ENCODE peak calls at places on chromosomes 16 and 17, in four cellular contexts. P is neural progenitor cell, W is PC-3, Z is MM.1S. K is an unnamed sample. For H3K27me3, the result is how much of the 10 kb centered on the place peaks cover.

GRCh38 chr16:68526143-68526781 is 12.8 kb upstream of the ZFP90 start:
- DNase-seq in W (no peak), Z (no peak), P (no peak), K (no peak)

GRCh38 chr17:47978324-47978723 is 7.4 kb downstream of the CDK5RAP3 start:
- DNase-seq in P (peak), Z (peak), W (peak), K (peak)

GRCh38 chr16:84795338-84796053 is 24.3 kb upstream of the CRISPLD2 start:
- DNase-seq in Z (no peak), W (no peak), P (no peak), K (peak)

GRCh38 chr16:70681382-70682238 is 4.2 kb downstream of the MTSS2 start:
- DNase-seq in Z (no peak), P (no peak), W (no peak), K (no peak)

GRCh38 chr16:30406911-30407793 is at the start of gene ZNF771:
- DNase-seq in P (peak), Z (peak), W (peak), K (peak)

GRCh38 chr16:8937803-8938202 is 25.9 kb downstream of the USP7 start:
- DNase-seq in Z (no peak), P (no peak), W (peak), K (no peak)

GRCh38 chr17:2994441-2994840 is 69.0 kb downstream of the OR1D5 start:
- DNase-seq in W (no peak), Z (no peak), P (no peak), K (no peak)

GRCh38 chr16:728890-729744 is 2.2 kb downstream of the HAGHL start:
- DNase-seq in P (no peak), Z (no peak), W (no peak), K (peak)

GRCh38 chr17:11836508-11836907 is 160.8 kb downstream of the ZNF18 start:
- DNase-seq in Z (no peak), P (no peak), W (no peak), K (no peak)

GRCh38 chr16:1678500-1679098 is 520 bp downstream of the JPT2 start:
- DNase-seq in W (peak), Z (no peak), P (peak), K (peak)

GRCh38 chr16:58176608-58177346 is 21.1 kb downstream of the CSNK2A2 start:
- DNase-seq in W (no peak), P (no peak), Z (no peak), K (no peak)

GRCh38 chr17:75654176-75654575 is 12.8 kb downstream of the RECQL5 start:
- DNase-seq in W (peak), P (no peak), Z (no peak), K (no peak)

GRCh38 chr17:45370949-45371413 is 54.2 kb upstream of the MAP3K14 start:
- DNase-seq in W (peak), Z (no peak), P (no peak), K (no peak)

GRCh38 chr16:3021449-3022207 is 1.5 kb downstream of the TNFRSF12A start:
- DNase-seq in W (peak), Z (no peak), P (peak), K (peak)

DNA sequence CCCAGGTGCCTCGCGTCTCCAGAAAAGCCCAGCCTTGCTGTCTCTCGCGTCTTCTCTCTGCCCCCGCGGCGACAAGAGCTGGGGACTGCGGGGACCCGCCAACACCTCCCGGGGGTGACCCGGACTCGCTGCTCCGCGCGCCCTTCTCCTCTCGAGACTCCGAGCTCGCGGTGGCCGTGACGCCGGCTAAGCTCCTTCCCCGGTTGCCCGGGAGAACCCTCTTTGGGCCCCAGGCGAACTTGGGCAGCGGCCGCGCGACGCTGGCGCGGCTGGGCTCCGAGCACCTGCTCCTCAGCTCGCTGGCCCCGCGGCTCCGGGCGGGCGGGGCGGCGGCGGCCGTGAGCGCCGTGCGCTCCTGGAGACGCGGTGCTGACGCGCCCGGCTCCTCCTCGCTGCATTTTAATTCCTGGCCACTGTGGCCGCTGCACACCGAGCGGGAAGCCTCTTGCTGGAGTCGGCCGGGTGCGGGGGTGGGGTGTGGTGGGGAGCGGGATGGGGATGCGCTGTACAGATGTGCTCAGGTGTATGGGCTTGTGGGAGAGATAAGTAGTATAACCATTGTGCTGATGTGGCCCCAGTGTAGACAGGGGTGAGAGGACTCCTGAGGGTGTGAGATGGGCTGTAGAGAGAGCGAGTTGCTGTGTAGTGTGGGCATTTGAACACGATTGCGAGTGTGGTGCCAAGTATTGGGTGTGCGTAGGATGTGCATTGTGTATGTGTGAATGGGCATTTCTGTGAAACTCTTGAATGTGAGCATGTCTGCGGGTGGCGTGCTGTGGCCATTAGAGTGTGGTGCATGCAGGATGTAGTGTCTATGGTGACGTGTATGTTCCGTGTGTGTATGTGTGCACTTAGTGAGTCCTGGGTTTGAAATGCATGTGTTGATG is at the start of gene ASIC2:
- DNase-seq in W (peak), P (peak), Z (no peak), K (peak)
- TF ChIP-seq CTCF in W (no peak), P (peak), Z (no peak), K (no peak)

DNA sequence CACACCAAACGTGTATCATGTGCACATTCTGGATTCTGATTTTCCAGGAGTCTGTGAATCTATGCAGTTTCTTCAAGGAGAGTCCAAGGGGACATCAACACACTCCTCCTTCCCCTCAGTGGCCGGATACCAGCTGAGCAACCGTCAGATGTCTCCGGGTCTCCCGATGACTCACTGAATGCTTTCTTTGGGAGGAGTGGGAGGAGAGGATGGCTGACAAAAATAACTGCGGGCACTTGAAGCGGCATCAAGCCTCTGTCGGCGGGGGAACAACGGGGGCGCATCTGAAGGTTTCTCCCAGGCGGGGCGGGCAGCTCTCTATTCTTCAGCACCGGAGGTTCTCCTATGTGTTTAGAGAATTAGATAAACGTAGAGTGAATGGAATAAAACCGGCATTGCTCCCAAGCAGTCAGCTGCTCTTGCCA is 24.6 kb upstream of the LRRC75A start:
- DNase-seq in Z (no peak), P (peak), W (peak), K (no peak)
- TF ChIP-seq EZH2phosphoT487 in Z (no peak), P (no peak), W (no peak), K (no peak)

DNA sequence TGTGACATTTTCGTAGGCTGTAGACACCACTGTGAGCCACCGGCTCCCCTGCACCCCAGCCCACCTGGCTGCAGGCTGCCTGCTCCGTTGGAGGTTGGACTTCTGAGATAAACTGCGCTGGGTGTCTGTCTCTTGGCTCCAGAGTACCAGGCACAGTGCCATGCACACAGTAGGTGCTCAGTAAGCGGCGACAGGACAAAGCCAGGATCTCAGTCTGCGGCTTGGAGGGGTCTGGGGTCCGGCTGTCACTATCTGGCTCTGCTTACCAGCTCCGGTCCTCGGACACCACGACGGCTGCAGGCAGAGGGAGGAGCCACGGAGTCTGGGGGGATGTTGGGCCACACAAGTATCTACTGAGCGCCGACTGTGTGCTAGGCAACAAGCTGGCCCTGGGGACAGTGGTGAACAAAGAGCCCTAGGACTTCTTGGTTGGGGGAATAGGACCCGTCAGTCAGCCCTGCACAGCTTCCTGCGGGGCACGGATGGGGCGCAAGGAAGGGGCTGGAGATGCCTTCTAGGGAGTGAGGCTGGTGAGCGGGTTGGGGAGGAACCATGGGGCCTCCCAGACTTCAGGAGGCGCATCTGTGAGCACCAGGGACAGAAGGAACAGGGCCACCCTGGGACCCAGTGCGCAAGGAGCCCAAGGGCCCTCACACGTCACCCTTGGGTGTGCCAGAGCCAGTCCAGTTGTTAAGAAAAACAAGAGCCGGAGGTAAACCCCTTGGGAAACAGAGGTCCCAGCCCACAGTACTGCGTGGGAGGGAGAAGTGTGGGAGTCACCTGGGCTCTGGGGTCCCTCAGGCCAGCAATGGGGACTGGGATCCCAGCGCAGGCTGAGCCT is 17.3 kb downstream of the JPH3 start:
- DNase-seq in Z (no peak), W (no peak), P (no peak), K (no peak)
- H3K27me3 ChIP-seq in Z (under half), W (under half), P (under half), K (under half)

GRCh38 chr17:16380640-16381495 is at the start of gene UBB:
- DNase-seq in Z (peak), W (peak), P (peak), K (peak)
- TF ChIP-seq CTCF in Z (no peak), W (no peak), P (peak), K (peak)

GRCh38 chr17:64491034-64491860 is 5.6 kb downstream of the POLG2 start:
- DNase-seq in W (peak), P (peak), Z (peak), K (peak)
- TF ChIP-seq EZH2phosphoT487 in W (no peak), P (no peak), Z (no peak), K (no peak)

GRCh38 chr17:29615048-29615385 is 7.7 kb downstream of the CORO6 start:
- DNase-seq in Z (no peak), W (no peak), P (peak), K (peak)

GRCh38 chr17:29615492-29616299 is 7.0 kb downstream of the CORO6 start:
- DNase-seq in P (peak), Z (peak), W (peak), K (peak)

GRCh38 chr17:29613371-29613837 is 9.3 kb downstream of the CORO6 start:
- DNase-seq in W (no peak), P (peak), Z (peak), K (peak)

GRCh38 chr17:29613856-29614255 is 8.9 kb downstream of the CORO6 start:
- DNase-seq in P (no peak), W (no peak), Z (no peak), K (peak)

DNA sequence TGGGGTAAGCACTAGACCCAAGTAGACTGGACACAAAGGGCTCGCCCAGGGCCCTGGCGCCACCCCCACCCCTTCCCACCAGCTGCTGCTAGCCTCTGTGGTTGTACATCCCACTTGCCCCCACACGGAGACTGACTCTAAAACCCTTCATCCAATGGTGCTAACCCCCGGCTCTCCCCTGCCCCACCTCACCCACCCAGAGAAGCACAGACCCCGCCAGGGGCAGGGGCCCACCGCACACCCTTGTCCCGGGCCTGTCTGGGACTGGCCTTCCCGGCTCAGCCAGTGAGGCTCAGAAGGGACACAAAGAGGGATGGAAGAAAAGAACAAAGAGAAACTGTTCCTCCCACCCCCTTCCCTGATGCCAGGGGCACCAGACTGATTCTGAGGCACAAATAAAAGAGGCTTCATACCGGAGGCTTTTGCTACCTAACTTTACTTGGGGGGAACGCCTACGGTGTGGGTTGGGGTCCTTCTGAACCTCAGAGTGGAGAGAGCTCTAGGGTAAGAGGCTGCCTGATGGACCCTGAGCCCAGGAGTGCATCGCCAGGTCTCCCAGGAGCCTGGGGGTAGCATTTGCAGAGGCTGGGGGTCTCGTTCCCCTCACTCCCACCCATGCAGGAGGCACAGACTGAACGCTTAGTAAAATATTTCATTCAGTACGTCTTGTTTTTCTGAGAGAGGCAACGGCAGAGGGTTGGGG is 8.2 kb downstream of the CORO6 start:
- DNase-seq in Z (no peak), P (peak), W (no peak), K (peak)
- H3K27me3 ChIP-seq in Z (under half), P (half or more), W (under half), K (half or more)

DNA sequence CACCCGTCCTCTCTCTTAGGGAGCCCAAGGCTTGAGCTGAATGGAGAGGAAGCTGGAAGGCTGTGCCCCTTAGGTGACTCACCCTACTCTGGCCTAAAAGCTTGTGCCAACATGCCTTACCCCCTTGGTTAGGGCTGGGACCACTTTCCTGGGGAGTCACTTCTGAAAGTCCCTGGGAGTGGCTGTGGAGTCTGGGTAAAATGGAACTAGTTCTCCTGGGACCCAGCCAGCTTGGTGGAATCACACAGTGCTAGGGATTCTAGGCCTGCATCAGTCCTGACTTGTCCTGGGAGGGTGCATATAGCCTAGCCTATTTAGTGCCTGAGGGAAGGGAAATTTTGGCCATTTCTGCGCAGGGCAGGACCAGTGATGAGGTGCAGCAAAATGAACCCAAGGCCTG is 10.5 kb downstream of the MMP28 start:
- DNase-seq in Z (no peak), W (no peak), P (no peak), K (no peak)
- TF ChIP-seq CTCF in Z (no peak), W (no peak), P (no peak), K (no peak)

GRCh38 chr17:77208217-77208808 is 67.5 kb downstream of the SEC14L1 start:
- DNase-seq in Z (peak), W (no peak), P (peak), K (peak)
- TF ChIP-seq EZH2phosphoT487 in Z (no peak), W (no peak), P (no peak), K (no peak)